ENCODE peak calls at places on chromosomes 3 and 15, in four cellular contexts. One of them, this sample, is unnamed.
A peak's percentile ranks its signal among the peaks of the same experiment; 100 is the strongest.

GRCh38 chr15:87986786-87987185 is 269.8 kb downstream of the NTRK3 start:
- DNase-seq in MM.1S: no peak
- DNase-seq in stimulated activated CD4-positive, alpha-beta T cell treated with anti-CD3 and anti-CD28 coated beads, Interleukin-2, amount 100 ng/mL, for 4 hours: no peak
- DNase-seq in H9: no peak
- DNase-seq in this sample: no peak

GRCh38 chr3:5133689-5134088 is 11.6 kb downstream of the ARL8B start:
- DNase-seq in MM.1S: no peak
- DNase-seq in stimulated activated CD4-positive, alpha-beta T cell treated with anti-CD3 and anti-CD28 coated beads, Interleukin-2, amount 100 ng/mL, for 4 hours: no peak
- DNase-seq in H9: no peak
- DNase-seq in this sample: no peak

GRCh38 chr3:4948395-4948794 is 30.8 kb upstream of the BHLHE40 start:
- DNase-seq in MM.1S: no peak
- DNase-seq in stimulated activated CD4-positive, alpha-beta T cell treated with anti-CD3 and anti-CD28 coated beads, Interleukin-2, amount 100 ng/mL, for 4 hours: no peak
- DNase-seq in H9: no peak
- DNase-seq in this sample: no peak

GRCh38 chr3:62197613-62198012 is 175.7 kb downstream of the FEZF2 start:
- DNase-seq in MM.1S: no peak
- DNase-seq in stimulated activated CD4-positive, alpha-beta T cell treated with anti-CD3 and anti-CD28 coated beads, Interleukin-2, amount 100 ng/mL, for 4 hours: no peak
- DNase-seq in H9: no peak
- DNase-seq in this sample: no peak

GRCh38 chr3:134054881-134055280 is 25.2 kb upstream of the SLCO2A1 start:
- DNase-seq in MM.1S: no peak
- DNase-seq in stimulated activated CD4-positive, alpha-beta T cell treated with anti-CD3 and anti-CD28 coated beads, Interleukin-2, amount 100 ng/mL, for 4 hours: no peak
- DNase-seq in H9: no peak
- DNase-seq in this sample: no peak

GRCh38 chr3:162141232-162141631 is 644.6 kb downstream of the OTOL1 start:
- DNase-seq in MM.1S: no peak
- DNase-seq in stimulated activated CD4-positive, alpha-beta T cell treated with anti-CD3 and anti-CD28 coated beads, Interleukin-2, amount 100 ng/mL, for 4 hours: no peak
- DNase-seq in H9: no peak
- DNase-seq in this sample: no peak

GRCh38 chr3:62562596-62562995 is 189.2 kb upstream of the FEZF2 start:
- DNase-seq in MM.1S: no peak
- DNase-seq in stimulated activated CD4-positive, alpha-beta T cell treated with anti-CD3 and anti-CD28 coated beads, Interleukin-2, amount 100 ng/mL, for 4 hours: no peak
- DNase-seq in H9: no peak
- DNase-seq in this sample: no peak

GRCh38 chr15:66387176-66388056 is 704 bp downstream of the MAP2K1 start:
- DNase-seq in MM.1S: peak; percentile 49
- DNase-seq in stimulated activated CD4-positive, alpha-beta T cell treated with anti-CD3 and anti-CD28 coated beads, Interleukin-2, amount 100 ng/mL, for 4 hours: peak; percentile 77
- DNase-seq in H9: peak; percentile 52
- DNase-seq in this sample: peak; percentile 70